ENCODE peak calls at places on chromosomes 4 and X, in seven cellular contexts. R is lung, U is fibroblast of pulmonary artery, A is colonic mucosa, S is PC-3, O is GM06990, E is cardiac muscle cell. M is an unnamed sample.

GRCh38 chr4:7183780-7184460 is 8.4 kb upstream of the SORCS2 start:
- DNase-seq in R (no peak), U (no peak), A (no peak), S (no peak), O (no peak), E (no peak), M (no peak)

GRCh38 chr4:38190717-38191178 is 230.6 kb downstream of the PTTG2 start:
- DNase-seq in R (no peak), U (peak), A (no peak), S (peak), O (no peak), E (peak), M (peak)

GRCh38 chrX:8988456-8988855 is 45.5 kb downstream of the FAM9B start:
- DNase-seq in R (no peak), U (peak), A (peak), S (peak), O (no peak), E (peak), M (peak)

GRCh38 chrX:21932277-21932996 is 8.1 kb upstream of the SMS start:
- DNase-seq in R (no peak), U (peak), A (no peak), S (peak), O (no peak), E (peak), M (peak)

GRCh38 chr4:103498161-103499070 is 221.4 kb downstream of the TACR3 start:
- DNase-seq in R (no peak), U (peak), A (no peak), S (peak), O (peak), E (peak), M (peak)

GRCh38 chr4:42371306-42372063 is 25.8 kb upstream of the SHISA3 start:
- DNase-seq in R (no peak), U (peak), A (no peak), S (peak), O (no peak), E (peak), M (peak)

GRCh38 chr4:9875516-9875915 is 94.1 kb downstream of the DRD5 start:
- DNase-seq in R (no peak), U (no peak), A (no peak), S (no peak), O (no peak), E (no peak), M (no peak)

GRCh38 chrX:27998666-27999065 is 17.4 kb upstream of the DCAF8L1 start:
- DNase-seq in R (no peak), U (no peak), A (no peak), S (no peak), O (no peak), E (no peak), M (no peak)

GRCh38 chrX:15724911-15725310 is 13.2 kb upstream of the CA5B start:
- DNase-seq in R (no peak), U (no peak), A (no peak), S (no peak), O (no peak), E (no peak), M (no peak)

GRCh38 chr4:160318567-160319220 is 1215.8 kb downstream of the RAPGEF2 start:
- DNase-seq in R (no peak), U (peak), A (no peak), S (peak), O (no peak), E (no peak), M (no peak)

GRCh38 chrX:53317365-53318069 is 36.1 kb upstream of the IQSEC2 start:
- DNase-seq in R (peak), U (peak), A (peak), S (peak), O (peak), E (peak), M (no peak)

GRCh38 chr4:1041147-1041935 is 29.9 kb downstream of the FGFRL1 start:
- DNase-seq in R (no peak), U (peak), A (no peak), S (peak), O (no peak), E (peak), M (peak)

GRCh38 chrX:130057209-130057608 is 53.1 kb downstream of the ELF4 start:
- DNase-seq in R (no peak), U (no peak), A (no peak), S (no peak), O (no peak), E (no peak), M (no peak)

GRCh38 chr4:187108846-187109245 is 385.2 kb upstream of the FAT1 start:
- DNase-seq in R (no peak), U (no peak), A (no peak), S (no peak), O (no peak), E (no peak), M (no peak)

GRCh38 chr4:122577808-122578781 is 42.8 kb downstream of the IL21 start:
- DNase-seq in R (no peak), U (peak), A (peak), S (peak), O (no peak), E (peak), M (no peak)

GRCh38 chrX:135424469-135424868 is 2.7 kb downstream of the SMIM10L2A start:
- DNase-seq in R (no peak), U (no peak), A (no peak), S (no peak), O (no peak), E (no peak), M (no peak)

GRCh38 chrX:130170752-130171445 is 863 bp upstream of the RAB33A start:
- DNase-seq in R (no peak), U (no peak), A (peak), S (no peak), O (peak), E (no peak), M (no peak)

GRCh38 chr4:80611366-80611765 is 275.8 kb downstream of the CFAP299 start:
- DNase-seq in R (no peak), U (no peak), A (no peak), S (no peak), O (no peak), E (no peak), M (no peak)
- H3K4me3 ChIP-seq in R (no peak), U (no peak), A (no peak), S (no peak), O (no peak), E (no peak), M (no peak)

GRCh38 chr4:62279689-62280088 is 1079.6 kb downstream of the ADGRL3 start:
- DNase-seq in R (no peak), U (no peak), A (no peak), S (no peak), O (no peak), E (no peak), M (no peak)
- H3K4me3 ChIP-seq in R (no peak), U (no peak), A (no peak), S (no peak), O (no peak), E (no peak), M (no peak)

DNA sequence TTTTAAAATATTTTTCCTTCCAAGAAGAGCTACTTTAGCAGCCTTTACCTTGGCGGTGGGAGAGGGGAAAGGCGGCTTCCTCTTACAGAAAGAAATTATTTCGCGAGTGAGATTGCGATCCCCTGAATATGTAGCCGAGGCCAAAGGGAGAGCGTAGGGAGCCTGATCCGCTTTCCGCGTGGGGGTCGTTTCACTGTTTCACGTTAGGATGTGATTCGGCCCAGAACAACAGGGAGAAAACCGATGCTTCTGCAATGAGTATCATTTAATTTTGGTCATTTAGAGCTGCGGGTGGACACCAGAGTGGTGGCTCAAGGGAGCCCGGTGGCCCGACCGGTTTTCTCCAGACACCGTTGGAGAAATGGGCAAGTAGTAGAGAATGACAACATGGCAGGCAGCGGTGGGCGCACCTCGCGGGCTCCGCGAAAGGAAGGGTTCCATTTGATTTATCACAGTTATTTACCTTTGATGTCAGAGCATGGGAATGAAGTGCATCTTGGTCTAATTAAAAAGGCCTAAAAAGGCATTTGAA is 1.8 kb upstream of the PCDH19 start:
- DNase-seq in R (no peak), U (no peak), A (no peak), S (no peak), O (no peak), E (no peak), M (no peak)
- H3K4me3 ChIP-seq in R (no peak), U (no peak), A (no peak), S (no peak), O (no peak), E (peak), M (no peak)

DNA sequence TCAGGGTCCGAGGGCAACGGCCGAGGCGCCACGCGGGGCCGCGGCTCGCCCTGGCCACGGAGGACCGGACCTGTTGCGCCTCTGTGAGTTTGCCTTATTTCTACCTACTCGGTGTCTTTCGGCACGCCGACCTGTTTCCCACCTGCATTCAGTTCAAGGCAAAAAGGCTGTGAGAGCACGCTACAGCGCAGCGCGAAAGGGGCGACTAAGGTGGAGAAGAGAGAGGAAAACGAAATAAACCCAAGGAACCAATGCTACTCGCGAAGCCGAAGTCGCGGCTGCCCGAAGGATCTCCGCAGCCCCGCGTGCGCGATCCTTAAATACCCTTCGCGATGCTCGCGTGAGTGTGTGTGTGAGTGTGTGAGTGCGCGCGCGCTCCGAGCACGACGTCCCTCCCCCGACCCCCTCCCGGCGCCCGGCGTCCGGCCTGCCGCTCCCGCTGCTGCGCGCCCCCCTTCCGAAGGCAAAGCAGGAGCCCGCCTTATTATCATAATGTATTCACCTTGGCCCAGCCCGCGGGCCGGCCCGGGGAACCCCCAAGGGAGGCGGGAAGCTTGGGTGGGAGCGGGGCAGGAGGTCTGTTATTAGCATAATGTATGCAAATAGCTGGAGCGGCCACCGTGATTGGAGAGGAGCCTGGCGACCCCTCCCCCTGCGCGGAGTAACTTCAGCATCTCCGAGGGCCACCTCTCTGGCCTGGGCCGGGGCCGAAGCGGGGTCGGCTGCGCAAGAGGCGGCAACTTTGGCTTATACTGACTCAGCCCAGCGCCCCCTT is at the start of gene COL25A1:
- DNase-seq in R (peak), U (peak), A (peak), S (no peak), O (peak), E (peak), M (no peak)
- H3K4me3 ChIP-seq in R (peak), U (peak), A (peak), S (no peak), O (no peak), E (peak), M (peak)